ENCODE peak calls at places on chromosomes 1 and 21, in four cellular contexts. X, Z, K and Q are unnamed samples.

GRCh38 chr1:36523850-36524249 is 41.1 kb upstream of the CSF3R start:
- DNase-seq in X (no peak), Z (no peak), K (no peak), Q (no peak)

GRCh38 chr1:168190284-168190884 is 11.6 kb downstream of the TIPRL start:
- DNase-seq in X (no peak), Z (no peak), K (no peak), Q (no peak)

GRCh38 chr1:93750946-93751345 is 69.3 kb upstream of the BCAR3 start:
- DNase-seq in X (no peak), Z (no peak), K (no peak), Q (no peak)

GRCh38 chr1:103459385-103459784 is 66.1 kb upstream of the RNPC3 start:
- DNase-seq in X (no peak), Z (no peak), K (no peak), Q (no peak)

GRCh38 chr1:54984126-54984842 is 3.9 kb downstream of the TMEM61 start:
- DNase-seq in X (no peak), Z (no peak), K (no peak), Q (no peak)

GRCh38 chr1:1026599-1027413 is 6.9 kb downstream of the AGRN start:
- DNase-seq in X (no peak), Z (no peak), K (no peak), Q (no peak)

GRCh38 chr1:1630191-1630964 is 1.6 kb upstream of the MMP23B start:
- DNase-seq in X (peak; percentile 87), Z (peak; percentile 12), K (peak; percentile 69), Q (peak; percentile 73)

GRCh38 chr1:46687095-46687659 is 15.5 kb downstream of the TEX38 start:
- DNase-seq in X (peak; percentile 71), Z (peak; percentile 89), K (peak; percentile 70), Q (no peak)

GRCh38 chr21:16084776-16085364 is 355.1 kb downstream of the USP25 start:
- DNase-seq in X (peak; percentile 80), Z (peak; percentile 82), K (peak; percentile 46), Q (peak; percentile 78)

GRCh38 chr1:19552291-19553010 is 67.1 kb upstream of the CAPZB start:
- DNase-seq in X (no peak), Z (no peak), K (no peak), Q (no peak)

GRCh38 chr1:43315963-43316737 is 15.4 kb downstream of the TIE1 start:
- DNase-seq in X (peak; percentile 28), Z (no peak), K (no peak), Q (no peak)

GRCh38 chr1:50978852-50979781 is 9.1 kb downstream of the CDKN2C start:
- DNase-seq in X (no peak), Z (no peak), K (no peak), Q (no peak)

GRCh38 chr1:15322648-15323350 is 75.8 kb downstream of the FHAD1 start:
- DNase-seq in X (no peak), Z (no peak), K (peak; percentile 24), Q (no peak)

GRCh38 chr1:230084408-230085177 is 17.6 kb downstream of the GALNT2 start:
- DNase-seq in X (no peak), Z (no peak), K (no peak), Q (peak; percentile 84)

GRCh38 chr1:53112271-53112774 is 30.1 kb downstream of the SLC1A7 start:
- DNase-seq in X (no peak), Z (no peak), K (no peak), Q (no peak)

GRCh38 chr21:24045775-24046215 is 1561.5 kb downstream of the MRPL39 start:
- DNase-seq in X (no peak), Z (peak; percentile 36), K (peak; percentile 66), Q (peak; percentile 77)

GRCh38 chr1:99670583-99670982 is 24.7 kb downstream of the PALMD start:
- DNase-seq in X (no peak), Z (no peak), K (no peak), Q (no peak)

GRCh38 chr1:33371334-33371733 is 50.4 kb upstream of the A3GALT2 start:
- DNase-seq in X (no peak), Z (no peak), K (no peak), Q (no peak)

GRCh38 chr21:36060159-36060921 is at the start of gene SETD4:
- DNase-seq in X (peak; percentile 95), Z (peak; percentile 88), K (peak; percentile 92), Q (peak; percentile 92)

GRCh38 chr1:202861420-202862121 is 27.4 kb downstream of the RABIF start:
- DNase-seq in X (peak; percentile 94), Z (peak; percentile 94), K (peak; percentile 94), Q (peak; percentile 94)

GRCh38 chr1:161115132-161115711 is 2.6 kb downstream of the PFDN2 start:
- DNase-seq in X (no peak), Z (no peak), K (no peak), Q (no peak)

GRCh38 chr1:74591954-74592353 is 79.5 kb upstream of the LRRC53 start:
- DNase-seq in X (no peak), Z (no peak), K (no peak), Q (no peak)

GRCh38 chr1:74593887-74594866 is 79.4 kb downstream of the ERICH3 start:
- DNase-seq in X (no peak), Z (no peak), K (no peak), Q (no peak)

GRCh38 chr1:74592580-74593355 is 80.4 kb upstream of the LRRC53 start:
- DNase-seq in X (no peak), Z (no peak), K (no peak), Q (no peak)

GRCh38 chr1:74587888-74588287 is 75.5 kb upstream of the LRRC53 start:
- DNase-seq in X (no peak), Z (no peak), K (no peak), Q (no peak)

DNA sequence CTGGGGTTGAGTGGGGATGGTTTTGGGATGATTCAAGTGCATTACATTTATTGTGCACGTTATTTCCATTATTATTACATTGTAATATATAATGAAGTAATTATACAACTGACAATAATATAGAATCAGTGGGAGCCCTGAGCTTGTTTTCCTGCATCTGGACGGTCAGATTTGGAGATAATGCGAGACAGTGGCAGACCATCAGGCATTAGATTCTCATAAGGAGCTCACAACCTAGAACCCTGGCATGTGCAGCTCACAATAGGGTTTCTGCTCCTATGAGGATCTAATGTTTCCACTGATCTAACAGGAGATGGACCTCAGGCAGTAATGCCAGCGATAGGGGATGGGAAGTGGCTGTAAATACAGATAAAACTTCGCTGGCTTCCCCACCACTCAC is 77.9 kb upstream of the LRRC53 start:
- DNase-seq in X (no peak), Z (no peak), K (no peak), Q (no peak)
- TF ChIP-seq CTCF in X (no peak), Z (no peak), K (no peak), Q (no peak)

DNA sequence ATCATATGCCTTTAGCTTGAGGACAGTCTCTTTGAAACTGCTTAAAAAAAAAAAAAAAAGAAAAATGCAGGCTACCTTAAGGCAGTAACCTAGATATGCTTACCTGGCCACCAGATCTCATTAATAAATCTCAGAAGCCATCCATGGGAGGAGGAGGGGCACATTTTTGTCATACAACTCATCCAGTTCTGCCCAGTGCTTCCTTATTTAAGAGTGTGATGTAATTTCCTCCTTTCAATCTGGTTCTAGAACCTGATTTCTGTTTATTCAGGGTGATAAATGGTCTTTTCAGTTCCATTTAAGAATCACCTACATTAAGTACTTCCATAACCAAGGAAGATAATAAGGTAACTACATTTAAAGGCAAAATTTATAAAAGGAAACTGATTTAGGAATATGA is 6.1 kb downstream of the ERRFI1 start:
- DNase-seq in X (no peak), Z (no peak), K (no peak), Q (peak; percentile 52)
- H3K27ac ChIP-seq in X (peak overlapping the region; percentile 32), Z (peak overlapping the region; percentile 32), K (peak overlapping the region; percentile 2), Q (no peak overlapping the region)

GRCh38 chr1:244964112-244964971 is 100.0 kb upstream of the HNRNPU start:
- DNase-seq in X (no peak), Z (peak; percentile 35), K (no peak), Q (no peak)

GRCh38 chr1:244962140-244962539 is 97.8 kb upstream of the HNRNPU start:
- DNase-seq in X (no peak), Z (no peak), K (no peak), Q (no peak)

GRCh38 chr1:244965182-244965581 is 100.8 kb upstream of the HNRNPU start:
- DNase-seq in X (no peak), Z (no peak), K (no peak), Q (no peak)

GRCh38 chr1:244960904-244961303 is 96.6 kb upstream of the HNRNPU start:
- DNase-seq in X (no peak), Z (no peak), K (no peak), Q (no peak)

DNA sequence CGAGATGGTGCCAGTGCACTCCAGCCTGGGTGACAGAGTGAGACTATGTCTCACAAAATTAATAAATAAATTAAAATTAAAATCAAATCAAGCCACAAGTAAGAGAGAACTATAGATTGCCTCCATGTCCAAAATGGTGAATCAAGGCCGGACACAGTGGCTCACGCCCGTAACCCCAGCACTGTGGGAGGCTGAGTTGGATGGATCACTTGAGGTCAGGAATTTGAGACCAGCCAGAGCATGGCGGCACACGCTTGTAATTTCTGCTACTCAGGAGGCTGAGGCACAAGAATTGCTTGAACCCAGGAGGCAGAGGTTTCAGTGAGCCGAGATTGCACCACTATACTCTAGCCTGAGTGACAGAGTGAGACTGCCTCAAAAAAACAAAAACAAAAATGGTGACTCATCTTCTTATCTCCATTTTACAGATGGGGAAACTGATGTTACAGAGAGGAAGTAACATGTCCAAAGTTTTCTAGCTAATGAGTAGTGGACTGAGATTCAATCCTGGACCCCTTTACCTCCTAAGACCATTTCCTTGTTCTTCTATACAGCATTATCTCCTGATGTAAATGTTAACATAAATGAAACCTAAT is 99.0 kb upstream of the HNRNPU start:
- DNase-seq in X (no peak), Z (no peak), K (no peak), Q (no peak)
- H3K4me3 ChIP-seq in X (no peak overlapping the region), Z (no peak overlapping the region), K (no peak overlapping the region), Q (no peak overlapping the region)

GRCh38 chr1:72282690-72283203 is 408 bp upstream of the NEGR1 start:
- DNase-seq in X (peak; percentile 87), Z (peak; percentile 82), K (peak; percentile 88), Q (peak; percentile 88)
- TF ChIP-seq CTCF in X (no peak), Z (peak; percentile 8), K (peak; percentile 36), Q (no peak)